ENCODE peak calls at places on chromosomes 3 and 15, in five cellular contexts. Y is choroid plexus epithelial cell; M is neuronal stem cell; G is fibroblast of lung; E is CD8-positive, alpha-beta memory T cell. F is an unnamed sample.

GRCh38 chr3:64417816-64418215 is 192.6 kb upstream of the PRICKLE2 start:
- DNase-seq in E (no peak), M (peak), Y (peak), G (peak), F (no peak)

GRCh38 chr3:129694228-129694627 is 87.8 kb upstream of the PLXND1 start:
- DNase-seq in Y (no peak), M (no peak), E (no peak), G (no peak), F (no peak)

GRCh38 chr15:89383635-89384604 is 49.3 kb upstream of the POLG start:
- DNase-seq in M (no peak), Y (peak), G (peak), E (no peak), F (no peak)

GRCh38 chr3:131835906-131836305 is 198.9 kb downstream of the CPNE4 start:
- DNase-seq in M (no peak), G (no peak), E (no peak), Y (no peak), F (no peak)

GRCh38 chr3:46705022-46705530 is 3.9 kb downstream of the TMIE start:
- DNase-seq in Y (peak), E (peak), G (peak), M (peak), F (no peak)

GRCh38 chr15:97504031-97504430 is 456.5 kb upstream of the ARRDC4 start:
- DNase-seq in M (no peak), Y (peak), G (peak), E (no peak), F (no peak)

GRCh38 chr15:79442911-79443310 is 10.8 kb downstream of the MINAR1 start:
- DNase-seq in Y (no peak), G (no peak), E (no peak), M (no peak), F (no peak)

GRCh38 chr3:41985018-41985417 is 23.1 kb upstream of the ULK4 start:
- DNase-seq in E (no peak), G (no peak), Y (no peak), M (no peak), F (no peak)

GRCh38 chr15:68561146-68561545 is 17.6 kb upstream of the CORO2B start:
- DNase-seq in E (no peak), G (no peak), M (no peak), Y (no peak), F (no peak)

GRCh38 chr3:30811174-30811795 is 83.2 kb downstream of the GADL1 start:
- DNase-seq in Y (peak), E (no peak), M (no peak), G (peak), F (no peak)

GRCh38 chr3:47009225-47010049 is 30.0 kb downstream of the NBEAL2 start:
- DNase-seq in E (peak), G (peak), Y (peak), M (peak), F (no peak)

DNA sequence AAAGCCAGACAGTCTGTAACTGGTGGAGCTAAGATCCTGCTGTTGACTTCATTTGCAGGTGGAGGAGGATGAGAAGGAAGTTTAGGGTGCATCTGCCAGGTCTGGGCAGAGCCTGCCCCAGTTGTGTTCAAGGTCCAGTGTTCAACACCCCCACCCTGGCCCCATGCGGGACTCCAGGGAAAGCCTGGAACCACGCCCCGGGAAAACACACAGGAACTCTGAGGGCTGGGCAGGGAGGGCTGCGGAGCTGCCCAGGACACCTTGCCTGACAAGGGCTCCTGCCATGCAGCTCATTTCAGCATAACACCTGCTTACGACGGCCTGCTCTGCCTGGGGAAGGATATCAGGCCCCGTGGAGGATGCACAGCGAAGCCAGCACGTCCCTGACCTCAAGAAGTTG is 286.3 kb downstream of the XXYLT1 start:
- DNase-seq in M (no peak), E (no peak), Y (no peak), G (no peak), F (no peak)
- H3K4me3 ChIP-seq in M (no peak), E (no peak), Y (peak), G (peak), F (no peak)

GRCh38 chr3:52535411-52536111 is 844 bp upstream of the UQCC5 start:
- DNase-seq in M (no peak), Y (no peak), G (no peak), E (no peak), F (no peak)
- H3K4me3 ChIP-seq in M (no peak), Y (no peak), G (no peak), E (peak), F (no peak)

GRCh38 chr3:33105341-33105943 is 8.4 kb upstream of the CRTAP start:
- DNase-seq in E (no peak), M (no peak), G (no peak), Y (no peak), F (no peak)
- H3K4me3 ChIP-seq in E (no peak), M (no peak), G (no peak), Y (no peak), F (no peak)

GRCh38 chr15:73866881-73867410 is 6.4 kb upstream of the TBC1D21 start:
- DNase-seq in E (no peak), G (no peak), M (no peak), Y (no peak), F (no peak)
- H3K4me3 ChIP-seq in E (no peak), G (no peak), M (no peak), Y (no peak), F (no peak)

F was measured in GM12864.